ENCODE peak calls at places on chromosomes 11 and 22, in nine cellular contexts. S is H1, T is A549, P is GM12878, A is NB4, H is SK-N-SH, G is HepG2, R is endothelial cell of umbilical vein, M is K562. L is an unnamed sample.
A peak's percentile ranks its signal among the peaks of the same experiment; 100 is the strongest.

GRCh38 chr11:128802358-128802981 is 64.6 kb downstream of the KCNJ1 start:
- DNase-seq in S (peak; percentile 67), T (peak; percentile 43), P (no peak), H (peak; percentile 65), A (no peak), G (no peak), R (peak; percentile 36), M (peak; percentile 3), L (peak; percentile 21)

GRCh38 chr11:63551889-63552266 is 11.3 kb downstream of the PLAAT2 start:
- DNase-seq in M (no peak), P (no peak), G (no peak), S (no peak), R (no peak), T (no peak), A (no peak), H (no peak), L (no peak)

GRCh38 chr11:124863137-124863825 is 2.0 kb upstream of the ROBO3 start:
- DNase-seq in P (no peak), M (no peak), T (no peak), A (no peak), G (peak; percentile 20), R (no peak), S (peak; percentile 58), H (peak; percentile 63), L (no peak)

GRCh38 chr22:43239102-43239875 is 52.4 kb upstream of the TTLL12 start:
- DNase-seq in R (no peak), A (no peak), G (no peak), P (no peak), M (no peak), T (no peak), H (peak; percentile 84), S (no peak), L (no peak)

GRCh38 chr11:70713988-70714665 is 315.8 kb downstream of the CTTN start:
- DNase-seq in G (no peak), R (no peak), P (no peak), H (peak; percentile 68), S (peak; percentile 70), M (no peak), T (no peak), A (peak; percentile 63), L (no peak)

GRCh38 chr22:38869663-38870062 is 2.4 kb downstream of the CBX6 start:
- DNase-seq in G (no peak), S (no peak), T (no peak), P (no peak), R (no peak), M (no peak), H (no peak), A (no peak), L (no peak)

GRCh38 chr11:104830080-104830479 is 68.2 kb downstream of the CASP12 start:
- DNase-seq in R (peak; percentile 43), T (no peak), P (no peak), H (no peak), S (no peak), M (no peak), A (no peak), G (no peak), L (peak; percentile 1)

GRCh38 chr22:23158516-23159286 is 13.4 kb downstream of the RAB36 start:
- DNase-seq in G (no peak), T (no peak), A (no peak), R (no peak), S (no peak), H (no peak), P (no peak), M (no peak), L (no peak)

GRCh38 chr11:95592455-95592854 is 197.1 kb downstream of the FAM76B start:
- DNase-seq in M (no peak), T (no peak), R (no peak), P (no peak), G (no peak), S (peak; percentile 48), H (no peak), A (no peak), L (no peak)

GRCh38 chr22:37855462-37855861 is 6.2 kb downstream of the EIF3L start:
- DNase-seq in R (no peak), S (no peak), P (no peak), G (no peak), M (no peak), T (no peak), H (no peak), A (no peak), L (no peak)

GRCh38 chr11:130527648-130528300 is 79.3 kb downstream of the ADAMTS15 start:
- DNase-seq in P (no peak), M (no peak), R (peak; percentile 55), S (no peak), G (no peak), H (no peak), T (no peak), A (peak; percentile 61), L (no peak)

GRCh38 chr22:37631448-37632173 is 7.9 kb upstream of the SH3BP1 start:
- DNase-seq in R (no peak), M (no peak), T (no peak), P (no peak), S (no peak), H (no peak), A (no peak), G (peak; percentile 36), L (no peak)

GRCh38 chr11:104668797-104669463 is 229.3 kb downstream of the CASP12 start:
- DNase-seq in P (no peak), G (peak; percentile 58), T (no peak), H (no peak), A (peak; percentile 88), R (peak; percentile 74), M (no peak), S (no peak), L (peak; percentile 39)

GRCh38 chr22:26565889-26566288 is 24.0 kb downstream of the TPST2 start:
- DNase-seq in A (peak; percentile 37), M (no peak), T (no peak), R (no peak), P (no peak), G (no peak), H (no peak), S (no peak), L (no peak)

GRCh38 chr22:49753961-49754673 is 73.6 kb downstream of the BRD1 start:
- DNase-seq in S (no peak), H (peak; percentile 59), T (no peak), G (no peak), P (no peak), A (no peak), R (no peak), M (no peak), L (no peak)

DNA sequence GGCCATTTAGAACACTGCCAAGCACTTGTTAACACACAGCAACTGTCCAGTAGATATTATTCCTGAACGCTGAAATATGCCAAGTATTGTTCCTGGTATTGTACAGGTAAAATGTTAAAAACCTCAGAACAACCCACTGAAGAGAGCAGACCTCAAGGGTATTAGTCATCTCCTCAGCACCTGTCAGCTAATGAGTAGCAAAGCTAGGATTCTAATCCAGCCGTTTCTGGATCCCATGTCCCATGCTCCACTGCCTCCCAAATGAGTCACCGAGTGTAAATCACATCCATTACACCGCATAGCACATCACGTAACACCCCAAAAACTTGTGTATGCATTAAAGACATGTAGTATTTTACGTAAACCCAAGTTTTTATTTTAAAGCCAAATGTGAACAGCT is 705.4 kb upstream of the TENM4 start:
- DNase-seq in R (no peak), M (no peak), A (no peak), G (no peak), P (no peak), T (no peak), S (no peak), H (no peak), L (no peak)
- H3K4me3 ChIP-seq in R (no peak overlapping the region), M (no peak overlapping the region), A (no peak overlapping the region), G (no peak overlapping the region), P (no peak overlapping the region), T (no peak overlapping the region), S (no peak overlapping the region), H (no peak overlapping the region), L (no peak overlapping the region)

GRCh38 chr22:32758866-32759385 is 42.6 kb upstream of the TIMP3 start:
- DNase-seq in H (no peak), M (no peak), P (no peak), R (no peak), S (no peak), T (no peak), A (no peak), G (no peak), L (no peak)

GRCh38 chr22:32764330-32765116 is 37.0 kb upstream of the TIMP3 start:
- DNase-seq in G (no peak), T (no peak), S (no peak), M (peak; percentile 6), H (no peak), A (peak; percentile 77), R (no peak), P (no peak), L (no peak)

GRCh38 chr22:32760815-32761214 is 40.7 kb upstream of the TIMP3 start:
- DNase-seq in T (no peak), R (no peak), H (no peak), P (no peak), M (no peak), G (no peak), A (no peak), S (no peak), L (no peak)

GRCh38 chr22:32760396-32760795 is 41.1 kb upstream of the TIMP3 start:
- DNase-seq in H (no peak), S (no peak), G (no peak), A (no peak), T (no peak), P (no peak), R (no peak), M (no peak), L (no peak)

DNA sequence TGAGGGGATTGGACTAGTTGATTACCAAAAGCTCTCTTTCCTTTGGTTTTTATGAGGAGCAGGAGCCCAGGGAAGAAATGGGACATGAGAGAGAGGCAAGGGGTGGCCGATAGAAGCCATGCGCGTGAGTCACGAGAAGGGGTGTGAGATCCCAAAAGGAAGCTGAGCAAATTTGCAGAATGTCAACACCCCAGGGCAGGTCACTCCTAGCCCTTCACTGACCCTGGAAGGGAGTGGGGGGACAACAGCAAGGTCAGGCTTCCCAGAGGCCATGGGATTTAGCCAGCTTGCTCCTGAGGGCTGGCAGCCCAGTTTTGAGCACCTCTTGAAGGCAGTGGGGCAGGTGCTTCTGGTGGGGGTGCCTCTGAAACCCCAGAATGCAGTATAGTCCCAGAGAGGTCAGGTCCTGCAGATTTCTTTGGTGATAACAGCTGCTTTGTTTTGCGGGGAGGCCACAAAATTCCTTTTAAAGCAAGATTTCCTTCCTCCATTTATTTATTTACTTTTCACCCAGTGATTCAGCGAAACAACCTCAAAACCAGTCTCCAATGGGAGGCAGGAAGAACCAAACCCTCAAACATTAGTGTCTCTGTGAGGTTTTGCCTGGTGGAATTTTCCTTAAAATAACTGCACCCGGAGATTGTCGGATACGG is 40.1 kb upstream of the TIMP3 start:
- DNase-seq in P (no peak), T (no peak), A (no peak), R (no peak), H (no peak), M (no peak), G (no peak), S (no peak), L (no peak)
- TF ChIP-seq MAX in P (no peak), T (no peak), A (no peak), R (no peak), H (no peak), M (no peak), G (no peak), S (no peak), L (no peak)

GRCh38 chr22:42026705-42027104 is 28.1 kb downstream of the WBP2NL start:
- DNase-seq in T (no peak), P (no peak), H (no peak), S (peak; percentile 48), A (no peak), M (no peak), G (no peak), R (no peak), L (no peak)
- H3K4me3 ChIP-seq in T (no peak overlapping the region), P (no peak overlapping the region), H (no peak overlapping the region), S (no peak overlapping the region), A (no peak overlapping the region), M (no peak overlapping the region), G (no peak overlapping the region), R (no peak overlapping the region), L (no peak overlapping the region)

GRCh38 chr11:2584812-2585565 is 114.8 kb downstream of the KCNQ1OT1 start:
- DNase-seq in A (no peak), R (no peak), H (peak; percentile 12), G (no peak), M (no peak), P (no peak), T (no peak), S (no peak), L (no peak)
- TF ChIP-seq MAX in A (no peak), R (no peak), H (no peak), G (no peak), M (no peak), P (no peak), T (no peak), S (no peak), L (no peak)

L was measured in HCT116.